ENCODE peak calls at places on chromosomes 6 and 20, in seven cellular contexts. One of them, this sample, is unnamed.

GRCh38 chr6:87730310-87730709 is 28.3 kb upstream of the AKIRIN2 start:
- DNase-seq in H1: no peak
- DNase-seq in IMR-90: peak; percentile 63
- DNase-seq in neuronal stem cell: no peak
- DNase-seq in mesendoderm: no peak
- DNase-seq in trophoblast cell: no peak
- DNase-seq in mesenchymal stem cell: no peak
- DNase-seq in this sample: no peak

GRCh38 chr6:7703148-7703680 is 22.7 kb upstream of the BMP6 start:
- DNase-seq in neuronal stem cell: no peak
- DNase-seq in IMR-90: no peak
- DNase-seq in trophoblast cell: no peak
- DNase-seq in mesendoderm: no peak
- DNase-seq in mesenchymal stem cell: no peak
- DNase-seq in H1: no peak
- DNase-seq in this sample: no peak

GRCh38 chr6:84457276-84457675 is 229.8 kb upstream of the CEP162 start:
- DNase-seq in neuronal stem cell: no peak
- DNase-seq in H1: no peak
- DNase-seq in mesenchymal stem cell: no peak
- DNase-seq in trophoblast cell: no peak
- DNase-seq in mesendoderm: peak; percentile 3
- DNase-seq in IMR-90: no peak
- DNase-seq in this sample: no peak

GRCh38 chr6:151240861-151241642 is 1.3 kb downstream of the AKAP12 start:
- DNase-seq in trophoblast cell: peak; percentile 50
- DNase-seq in H1: no peak
- DNase-seq in neuronal stem cell: peak; percentile 57
- DNase-seq in IMR-90: peak; percentile 73
- DNase-seq in mesendoderm: peak; percentile 71
- DNase-seq in mesenchymal stem cell: peak; percentile 82
- DNase-seq in this sample: peak; percentile 56

GRCh38 chr6:21596379-21597242 is 3.1 kb downstream of the SOX4 start:
- DNase-seq in mesenchymal stem cell: peak; percentile 71
- DNase-seq in IMR-90: peak; percentile 59
- DNase-seq in neuronal stem cell: no peak
- DNase-seq in H1: no peak
- DNase-seq in mesendoderm: peak; percentile 85
- DNase-seq in trophoblast cell: peak; percentile 75
- DNase-seq in this sample: peak; percentile 60

GRCh38 chr6:144897441-144897921 is 612.3 kb downstream of the UTRN start:
- DNase-seq in neuronal stem cell: no peak
- DNase-seq in mesendoderm: peak; percentile 26
- DNase-seq in mesenchymal stem cell: peak; percentile 52
- DNase-seq in H1: no peak
- DNase-seq in IMR-90: peak; percentile 87
- DNase-seq in trophoblast cell: peak; percentile 8
- DNase-seq in this sample: no peak

GRCh38 chr6:129709909-129710721 is at the start of gene ARHGAP18:
- DNase-seq in H1: peak; percentile 70
- DNase-seq in mesendoderm: peak; percentile 95
- DNase-seq in neuronal stem cell: peak; percentile 86
- DNase-seq in IMR-90: peak; percentile 89
- DNase-seq in trophoblast cell: peak; percentile 94
- DNase-seq in mesenchymal stem cell: peak; percentile 96
- DNase-seq in this sample: peak; percentile 91

GRCh38 chr20:46206025-46206424 is 87.9 kb downstream of the CD40 start:
- DNase-seq in trophoblast cell: peak; percentile 42
- DNase-seq in mesenchymal stem cell: peak; percentile 57
- DNase-seq in mesendoderm: no peak
- DNase-seq in H1: no peak
- DNase-seq in neuronal stem cell: no peak
- DNase-seq in IMR-90: peak; percentile 28
- DNase-seq in this sample: no peak

GRCh38 chr20:15949391-15949790 is 623.9 kb downstream of the KIF16B start:
- DNase-seq in trophoblast cell: peak; percentile 70
- DNase-seq in H1: no peak
- DNase-seq in IMR-90: no peak
- DNase-seq in mesendoderm: peak; percentile 68
- DNase-seq in neuronal stem cell: no peak
- DNase-seq in mesenchymal stem cell: no peak
- DNase-seq in this sample: no peak

GRCh38 chr6:68196645-68197044 is 438.4 kb upstream of the ADGRB3 start:
- DNase-seq in neuronal stem cell: no peak
- DNase-seq in IMR-90: no peak
- DNase-seq in mesenchymal stem cell: no peak
- DNase-seq in H1: no peak
- DNase-seq in mesendoderm: peak; percentile 72
- DNase-seq in trophoblast cell: peak; percentile 31
- DNase-seq in this sample: no peak

GRCh38 chr6:115882771-115883170 is 177.9 kb downstream of the FRK start:
- DNase-seq in H1: no peak
- DNase-seq in IMR-90: no peak
- DNase-seq in mesendoderm: no peak
- DNase-seq in mesenchymal stem cell: no peak
- DNase-seq in trophoblast cell: no peak
- DNase-seq in neuronal stem cell: no peak
- DNase-seq in this sample: no peak

GRCh38 chr20:9200620-9201019 is 131.7 kb downstream of the PLCB4 start:
- DNase-seq in H1: no peak
- DNase-seq in trophoblast cell: no peak
- DNase-seq in mesendoderm: peak; percentile 52
- DNase-seq in mesenchymal stem cell: peak; percentile 66
- DNase-seq in IMR-90: peak; percentile 68
- DNase-seq in neuronal stem cell: no peak
- DNase-seq in this sample: no peak

GRCh38 chr6:139474145-139475108 is 100.0 kb upstream of the CITED2 start:
- DNase-seq in H1: no peak
- DNase-seq in trophoblast cell: peak; percentile 65
- DNase-seq in mesenchymal stem cell: peak; percentile 84
- DNase-seq in neuronal stem cell: no peak
- DNase-seq in mesendoderm: peak; percentile 72
- DNase-seq in IMR-90: peak; percentile 66
- DNase-seq in this sample: no peak
- H2BK120ac ChIP-seq in H1: peak overlapping the region; percentile 76
- H2BK120ac ChIP-seq in trophoblast cell: no peak overlapping the region
- H2BK120ac ChIP-seq in mesenchymal stem cell: no peak overlapping the region
- H2BK120ac ChIP-seq in neuronal stem cell: no peak overlapping the region
- H2BK120ac ChIP-seq in mesendoderm: peak overlapping the region; percentile 78
- H2BK120ac ChIP-seq in IMR-90: peak overlapping the region; percentile 28
- H2BK120ac ChIP-seq in this sample: no peak overlapping the region

GRCh38 chr20:59301343-59302007 is 1.1 kb downstream of the EDN3 start:
- DNase-seq in mesenchymal stem cell: no peak
- DNase-seq in H1: no peak
- DNase-seq in IMR-90: no peak
- DNase-seq in trophoblast cell: no peak
- DNase-seq in neuronal stem cell: no peak
- DNase-seq in mesendoderm: no peak
- DNase-seq in this sample: no peak

GRCh38 chr20:59300341-59301081 is at the start of gene EDN3:
- DNase-seq in neuronal stem cell: no peak
- DNase-seq in IMR-90: no peak
- DNase-seq in trophoblast cell: no peak
- DNase-seq in mesenchymal stem cell: no peak
- DNase-seq in H1: peak; percentile 7
- DNase-seq in mesendoderm: no peak
- DNase-seq in this sample: peak; percentile 52

GRCh38 chr20:59299961-59300340 is 460 bp upstream of the EDN3 start:
- DNase-seq in neuronal stem cell: no peak
- DNase-seq in mesenchymal stem cell: no peak
- DNase-seq in trophoblast cell: no peak
- DNase-seq in mesendoderm: peak; percentile 42
- DNase-seq in IMR-90: no peak
- DNase-seq in H1: no peak
- DNase-seq in this sample: no peak

GRCh38 chr20:59295531-59295930 is 4.9 kb upstream of the EDN3 start:
- DNase-seq in trophoblast cell: no peak
- DNase-seq in neuronal stem cell: no peak
- DNase-seq in IMR-90: no peak
- DNase-seq in H1: no peak
- DNase-seq in mesenchymal stem cell: no peak
- DNase-seq in mesendoderm: no peak
- DNase-seq in this sample: no peak

GRCh38 chr20:59297641-59298040 is 2.8 kb upstream of the EDN3 start:
- DNase-seq in H1: no peak
- DNase-seq in trophoblast cell: no peak
- DNase-seq in mesenchymal stem cell: no peak
- DNase-seq in mesendoderm: no peak
- DNase-seq in neuronal stem cell: no peak
- DNase-seq in IMR-90: no peak
- DNase-seq in this sample: no peak
- H2BK120ac ChIP-seq in H1: no peak overlapping the region
- H2BK120ac ChIP-seq in trophoblast cell: no peak overlapping the region
- H2BK120ac ChIP-seq in mesenchymal stem cell: no peak overlapping the region
- H2BK120ac ChIP-seq in mesendoderm: no peak overlapping the region
- H2BK120ac ChIP-seq in neuronal stem cell: no peak overlapping the region
- H2BK120ac ChIP-seq in IMR-90: no peak overlapping the region
- H2BK120ac ChIP-seq in this sample: no peak overlapping the region

GRCh38 chr6:40700006-40700405 is 112.8 kb upstream of the LRFN2 start:
- DNase-seq in H1: no peak
- DNase-seq in mesenchymal stem cell: no peak
- DNase-seq in neuronal stem cell: no peak
- DNase-seq in mesendoderm: no peak
- DNase-seq in IMR-90: no peak
- DNase-seq in trophoblast cell: no peak
- DNase-seq in this sample: no peak
- H2BK120ac ChIP-seq in H1: no peak overlapping the region
- H2BK120ac ChIP-seq in mesenchymal stem cell: no peak overlapping the region
- H2BK120ac ChIP-seq in neuronal stem cell: no peak overlapping the region
- H2BK120ac ChIP-seq in mesendoderm: no peak overlapping the region
- H2BK120ac ChIP-seq in IMR-90: no peak overlapping the region
- H2BK120ac ChIP-seq in trophoblast cell: no peak overlapping the region
- H2BK120ac ChIP-seq in this sample: no peak overlapping the region

GRCh38 chr6:138769102-138769676 is 4.4 kb upstream of the CCDC28A start:
- DNase-seq in mesenchymal stem cell: peak; percentile 67
- DNase-seq in trophoblast cell: no peak
- DNase-seq in H1: no peak
- DNase-seq in mesendoderm: no peak
- DNase-seq in neuronal stem cell: no peak
- DNase-seq in IMR-90: no peak
- DNase-seq in this sample: no peak

GRCh38 chr6:138765896-138766487 is 7.6 kb upstream of the CCDC28A start:
- DNase-seq in trophoblast cell: peak; percentile 83
- DNase-seq in H1: no peak
- DNase-seq in mesenchymal stem cell: peak; percentile 54
- DNase-seq in mesendoderm: peak; percentile 19
- DNase-seq in IMR-90: peak; percentile 56
- DNase-seq in neuronal stem cell: no peak
- DNase-seq in this sample: no peak
- H2BK120ac ChIP-seq in trophoblast cell: no peak overlapping the region
- H2BK120ac ChIP-seq in H1: no peak overlapping the region
- H2BK120ac ChIP-seq in mesenchymal stem cell: no peak overlapping the region
- H2BK120ac ChIP-seq in mesendoderm: no peak overlapping the region
- H2BK120ac ChIP-seq in IMR-90: no peak overlapping the region
- H2BK120ac ChIP-seq in neuronal stem cell: no peak overlapping the region
- H2BK120ac ChIP-seq in this sample: no peak overlapping the region